ENCODE peak calls at places on chromosomes 4 and X, in ten cellular contexts. X is aorta, U is spleen, A is IMR-90, C is esophagus muscularis mucosa, G is thyroid gland, P is tibial nerve, M is right lobe of liver, R is neuronal stem cell, K is cardiac muscle cell. J is an unnamed sample. For H3K36me3, the result is how much of the 10 kb centered on the place peaks cover.

GRCh38 chrX:19728915-19729314 is 158.5 kb downstream of the SH3KBP1 start:
- DNase-seq in X (no peak), U (no peak), A (no peak), C (no peak), G (no peak), P (no peak), M (no peak), R (no peak), K (peak), J (no peak)

GRCh38 chr4:84235131-84235530 is 264.0 kb downstream of the NKX6-1 start:
- DNase-seq in X (no peak), U (no peak), A (no peak), C (no peak), G (no peak), P (no peak), M (no peak), R (no peak), K (no peak), J (no peak)

GRCh38 chr4:20356565-20356964 is 104.9 kb downstream of the SLIT2 start:
- DNase-seq in X (no peak), U (no peak), A (no peak), C (no peak), G (peak), P (no peak), M (no peak), R (peak), K (peak), J (no peak)

GRCh38 chr4:64713256-64713840 is 304.1 kb upstream of the TECRL start:
- DNase-seq in X (no peak), U (no peak), A (peak), C (no peak), G (no peak), P (no peak), M (no peak), R (no peak), K (peak), J (peak)

GRCh38 chr4:18020145-18020670 is 1.3 kb downstream of the LCORL start:
- DNase-seq in X (no peak), U (no peak), A (peak), C (no peak), G (peak), P (no peak), M (no peak), R (no peak), K (peak), J (peak)

GRCh38 chrX:7190157-7190556 is 42.2 kb upstream of the PUDP start:
- DNase-seq in X (no peak), U (no peak), A (no peak), C (no peak), G (no peak), P (no peak), M (no peak), R (no peak), K (no peak), J (peak)

GRCh38 chr4:15004701-15005301 is 2.5 kb downstream of the CPEB2 start:
- DNase-seq in X (peak), U (peak), A (peak), C (peak), G (peak), P (peak), M (peak), R (peak), K (peak), J (peak)

GRCh38 chr4:150962245-150962644 is 52.8 kb downstream of the LRBA start:
- DNase-seq in X (no peak), U (no peak), A (peak), C (no peak), G (peak), P (no peak), M (no peak), R (no peak), K (no peak), J (no peak)

GRCh38 chr4:79576480-79576803 is 168.4 kb upstream of the GK2 start:
- DNase-seq in X (no peak), U (no peak), A (peak), C (no peak), G (no peak), P (no peak), M (no peak), R (peak), K (peak), J (peak)

GRCh38 chr4:75051431-75051830 is 118.5 kb downstream of the PARM1 start:
- DNase-seq in X (no peak), U (no peak), A (no peak), C (no peak), G (no peak), P (no peak), M (no peak), R (no peak), K (no peak), J (no peak)

GRCh38 chr4:102449751-102450352 is 51.3 kb upstream of the NFKB1 start:
- DNase-seq in X (no peak), U (no peak), A (peak), C (no peak), G (peak), P (peak), M (no peak), R (peak), K (peak), J (peak)

GRCh38 chrX:86133761-86134160 is 14.5 kb upstream of the DACH2 start:
- DNase-seq in X (no peak), U (no peak), A (peak), C (no peak), G (no peak), P (no peak), M (no peak), R (no peak), K (peak), J (no peak)

GRCh38 chr4:145935253-145936141 is 3.1 kb downstream of the ZNF827 start:
- DNase-seq in X (no peak), U (no peak), A (no peak), C (no peak), G (peak), P (no peak), M (no peak), R (no peak), K (peak), J (no peak)

GRCh38 chrX:115460565-115460888 is 100.4 kb upstream of the PLS3 start:
- DNase-seq in X (no peak), U (no peak), A (peak), C (no peak), G (no peak), P (no peak), M (no peak), R (no peak), K (peak), J (peak)

GRCh38 chrX:31969714-31970113 is 897.9 kb upstream of the FTHL17 start:
- DNase-seq in X (no peak), U (no peak), A (no peak), C (no peak), G (no peak), P (no peak), M (no peak), R (no peak), K (no peak), J (no peak)

GRCh38 chr4:75514949-75515612 is 808 bp downstream of the THAP6 start:
- DNase-seq in X (no peak), U (no peak), A (no peak), C (no peak), G (no peak), P (no peak), M (no peak), R (no peak), K (no peak), J (no peak)

GRCh38 chr4:143195581-143195980 is 10.9 kb downstream of the USP38 start:
- DNase-seq in X (no peak), U (no peak), A (no peak), C (no peak), G (no peak), P (no peak), M (no peak), R (no peak), K (no peak), J (no peak)
- H3K36me3 ChIP-seq in X (under half), U (half or more), A (under half), C (under half), G (under half), P (half or more), M (half or more), R (half or more), K (half or more), J (half or more)

GRCh38 chrX:119010491-119010890 is 36.1 kb downstream of the LONRF3 start:
- DNase-seq in X (no peak), U (no peak), A (no peak), C (no peak), G (no peak), P (no peak), M (no peak), R (no peak), K (no peak), J (no peak)

GRCh38 chrX:119013146-119013545 is 38.7 kb downstream of the LONRF3 start:
- DNase-seq in X (no peak), U (no peak), A (no peak), C (no peak), G (no peak), P (no peak), M (no peak), R (no peak), K (no peak), J (peak)

DNA sequence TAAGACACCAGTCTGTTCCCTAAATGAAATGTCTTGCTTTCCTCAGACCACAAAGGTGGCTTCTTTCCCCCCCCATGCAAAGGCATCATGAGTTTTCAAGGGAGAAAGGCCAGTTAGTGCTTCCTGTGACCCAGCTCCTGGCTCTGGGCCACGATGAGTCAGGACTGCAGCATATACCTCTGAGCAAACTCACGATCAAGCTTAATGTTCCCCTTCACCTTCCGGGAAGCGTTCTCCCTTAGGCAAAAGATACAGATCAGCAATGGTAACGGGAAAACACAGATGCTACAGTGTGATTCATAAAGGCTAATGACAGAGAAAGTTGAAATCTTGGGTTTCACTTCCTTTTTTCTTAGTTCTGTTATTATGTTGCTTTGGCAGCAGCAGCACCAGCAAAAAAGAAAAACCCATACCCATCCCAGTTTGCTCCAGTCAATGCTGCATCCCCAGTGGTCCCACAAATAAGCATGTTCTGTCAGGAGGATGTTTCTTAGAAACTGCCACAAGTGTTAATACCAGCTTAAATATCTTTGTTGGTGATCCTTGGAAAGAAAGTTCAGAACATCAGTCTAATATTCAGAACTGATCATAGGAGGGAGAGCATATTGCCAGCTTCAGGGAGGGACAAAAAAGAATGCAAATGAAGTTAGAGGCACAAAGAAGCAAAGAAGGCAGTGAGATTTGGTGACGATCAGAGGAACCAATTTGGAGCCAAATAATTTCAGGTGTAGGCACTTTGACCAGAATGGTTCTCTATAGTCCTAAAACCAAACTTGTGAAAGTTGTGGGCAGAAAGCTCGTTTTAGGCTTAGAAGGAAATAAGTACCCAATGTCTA is 41.2 kb downstream of the LONRF3 start:
- DNase-seq in X (peak), U (no peak), A (peak), C (no peak), G (peak), P (peak), M (peak), R (no peak), K (peak), J (peak)
- H3K36me3 ChIP-seq in X (under half), U (under half), A (under half), C (under half), G (under half), P (under half), M (under half), R (under half), K (under half), J (under half)

GRCh38 chr4:147233-147632 is 22.9 kb downstream of the ZNF718 start:
- DNase-seq in X (no peak), U (no peak), A (no peak), C (no peak), G (no peak), P (no peak), M (no peak), R (no peak), K (no peak), J (no peak)

DNA sequence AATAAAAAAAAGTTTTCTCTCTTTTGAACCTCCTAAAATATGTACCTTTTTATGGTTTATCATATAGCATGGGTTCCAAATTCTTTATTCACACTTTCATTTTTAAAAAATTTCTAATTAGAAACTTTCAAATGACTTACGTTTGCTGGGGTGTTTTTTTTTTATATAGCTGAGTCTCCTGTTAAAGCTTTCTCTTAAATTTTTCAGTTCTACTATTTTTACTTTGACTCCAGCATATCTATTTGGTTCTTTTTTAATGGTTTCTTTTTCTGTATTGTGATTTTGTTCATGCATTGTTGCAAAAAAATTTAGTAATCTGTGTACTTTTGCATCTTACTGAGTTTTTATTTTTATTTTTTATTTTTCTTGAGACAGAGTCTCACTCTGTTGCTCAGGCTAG is 22.3 kb downstream of the ZNF718 start:
- DNase-seq in X (no peak), U (no peak), A (no peak), C (no peak), G (no peak), P (no peak), M (no peak), R (no peak), K (no peak), J (no peak)
- H3K36me3 ChIP-seq in X (under half), U (under half), A (under half), C (under half), G (under half), P (half or more), M (under half), R (half or more), K (under half), J (under half)

DNA sequence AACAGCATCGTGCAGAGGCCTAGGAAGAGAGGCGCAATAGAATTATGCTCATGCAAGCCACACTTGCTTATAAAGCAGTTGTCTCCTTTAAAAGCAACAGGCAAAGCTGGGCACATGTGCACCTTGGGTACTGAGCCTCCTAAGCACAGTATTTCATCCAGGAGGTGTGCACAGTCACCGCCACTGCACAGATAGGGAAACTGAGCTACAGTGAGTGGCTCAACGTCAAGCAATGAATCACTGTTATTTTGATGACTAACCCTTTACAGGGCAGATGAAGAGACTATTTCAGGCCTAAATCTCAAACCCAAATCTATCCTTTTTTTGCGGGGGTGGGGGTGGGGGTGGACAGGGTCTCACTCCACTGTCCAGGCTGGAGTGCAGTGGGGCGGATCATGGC is 42.3 kb downstream of the BCOR start:
- DNase-seq in X (no peak), U (no peak), A (peak), C (no peak), G (no peak), P (no peak), M (no peak), R (no peak), K (no peak), J (peak)
- H3K36me3 ChIP-seq in X (under half), U (half or more), A (under half), C (under half), G (under half), P (half or more), M (half or more), R (half or more), K (half or more), J (half or more)

GRCh38 chr4:2691313-2691712 is 64.8 kb downstream of the TNIP2 start:
- DNase-seq in X (peak), U (no peak), A (no peak), C (no peak), G (no peak), P (no peak), M (no peak), R (no peak), K (no peak), J (no peak)
- H3K36me3 ChIP-seq in X (under half), U (half or more), A (half or more), C (under half), G (under half), P (half or more), M (half or more), R (half or more), K (half or more), J (under half)

DNA sequence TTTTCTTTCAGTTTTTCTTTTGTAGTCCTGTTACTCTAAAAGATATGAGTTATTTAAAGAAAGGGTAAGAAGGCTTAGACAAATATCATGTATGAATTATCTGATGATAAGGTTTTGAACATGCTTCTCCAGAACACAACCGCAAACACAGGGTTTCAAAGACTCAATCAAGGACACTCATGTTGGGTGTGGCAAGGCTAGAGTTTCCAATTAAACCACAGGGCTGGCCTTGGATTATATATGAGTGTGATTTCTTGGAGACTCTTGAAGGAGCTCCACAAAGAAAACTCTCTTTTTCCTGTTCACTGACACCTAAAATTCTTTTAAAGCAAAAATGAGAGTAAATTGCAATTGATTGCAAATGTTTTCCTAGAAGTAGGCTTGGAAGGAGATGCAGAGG is 110.1 kb upstream of the PDLIM3 start:
- DNase-seq in X (no peak), U (no peak), A (no peak), C (no peak), G (no peak), P (no peak), M (no peak), R (no peak), K (no peak), J (no peak)
- H3K36me3 ChIP-seq in X (under half), U (under half), A (under half), C (under half), G (under half), P (half or more), M (half or more), R (half or more), K (half or more), J (under half)

GRCh38 chr4:121519236-121519838 is 138.5 kb upstream of the QRFPR start:
- DNase-seq in X (no peak), U (no peak), A (no peak), C (no peak), G (no peak), P (no peak), M (no peak), R (no peak), K (no peak), J (no peak)

GRCh38 chr4:121510260-121510942 is 129.6 kb upstream of the QRFPR start:
- DNase-seq in X (no peak), U (no peak), A (no peak), C (no peak), G (no peak), P (no peak), M (no peak), R (no peak), K (no peak), J (no peak)

GRCh38 chr4:121514443-121514842 is 133.6 kb upstream of the QRFPR start:
- DNase-seq in X (no peak), U (no peak), A (no peak), C (no peak), G (no peak), P (no peak), M (no peak), R (no peak), K (no peak), J (no peak)
- H3K36me3 ChIP-seq in X (under half), U (under half), A (under half), C (under half), G (under half), P (under half), M (under half), R (under half), K (under half), J (under half)

J was measured in PC-3.